ENCODE peak calls at places on chromosomes 1 and 21, in four cellular contexts. D is endothelial cell of umbilical vein, R is HCT116, Y is GM23338. E is an unnamed sample.

GRCh38 chr1:221394011-221394544 is 347.8 kb downstream of the DUSP10 start:
- DNase-seq in R (no peak), D (peak), Y (no peak), E (no peak)

GRCh38 chr1:207097871-207098324 is 6.1 kb upstream of the C4BPA start:
- DNase-seq in Y (no peak), D (no peak), R (no peak), E (no peak)

GRCh38 chr1:91700332-91700731 is 185.6 kb downstream of the TGFBR3 start:
- DNase-seq in Y (no peak), R (no peak), D (no peak), E (no peak)

GRCh38 chr1:88935522-88936222 is 44.3 kb upstream of the GTF2B start:
- DNase-seq in Y (peak), R (peak), D (peak), E (peak)

GRCh38 chr1:181353526-181353925 is 129.8 kb upstream of the CACNA1E start:
- DNase-seq in D (no peak), R (no peak), Y (no peak), E (no peak)

GRCh38 chr1:67590329-67590728 is 94.7 kb upstream of the GADD45A start:
- DNase-seq in R (no peak), D (peak), Y (no peak), E (no peak)

GRCh38 chr1:42962641-42963377 is 4.1 kb upstream of the SLC2A1 start:
- DNase-seq in R (no peak), D (no peak), Y (peak), E (no peak)

GRCh38 chr1:231603598-231604275 is 22.9 kb upstream of the DISC1 start:
- DNase-seq in R (peak), Y (peak), D (peak), E (peak)

GRCh38 chr1:46469846-46470245 is 19.8 kb upstream of the DMBX1 start:
- DNase-seq in D (no peak), R (no peak), Y (no peak), E (no peak)

GRCh38 chr1:38235705-38236104 is 189.1 kb upstream of the POU3F1 start:
- DNase-seq in D (no peak), R (no peak), Y (no peak), E (peak)

GRCh38 chr1:108327534-108328462 is 83.9 kb upstream of the NBPF4 start:
- DNase-seq in Y (peak), R (peak), D (no peak), E (peak)

GRCh38 chr1:15949453-15950245 is 26.3 kb downstream of the ZBTB17 start:
- DNase-seq in Y (peak), R (peak), D (peak), E (peak)

GRCh38 chr21:31604591-31605190 is 54.8 kb upstream of the SOD1 start:
- DNase-seq in Y (peak), R (peak), D (peak), E (peak)

GRCh38 chr21:35257413-35257812 is 208.3 kb upstream of the RUNX1 start:
- DNase-seq in R (peak), D (peak), Y (no peak), E (peak)

DNA sequence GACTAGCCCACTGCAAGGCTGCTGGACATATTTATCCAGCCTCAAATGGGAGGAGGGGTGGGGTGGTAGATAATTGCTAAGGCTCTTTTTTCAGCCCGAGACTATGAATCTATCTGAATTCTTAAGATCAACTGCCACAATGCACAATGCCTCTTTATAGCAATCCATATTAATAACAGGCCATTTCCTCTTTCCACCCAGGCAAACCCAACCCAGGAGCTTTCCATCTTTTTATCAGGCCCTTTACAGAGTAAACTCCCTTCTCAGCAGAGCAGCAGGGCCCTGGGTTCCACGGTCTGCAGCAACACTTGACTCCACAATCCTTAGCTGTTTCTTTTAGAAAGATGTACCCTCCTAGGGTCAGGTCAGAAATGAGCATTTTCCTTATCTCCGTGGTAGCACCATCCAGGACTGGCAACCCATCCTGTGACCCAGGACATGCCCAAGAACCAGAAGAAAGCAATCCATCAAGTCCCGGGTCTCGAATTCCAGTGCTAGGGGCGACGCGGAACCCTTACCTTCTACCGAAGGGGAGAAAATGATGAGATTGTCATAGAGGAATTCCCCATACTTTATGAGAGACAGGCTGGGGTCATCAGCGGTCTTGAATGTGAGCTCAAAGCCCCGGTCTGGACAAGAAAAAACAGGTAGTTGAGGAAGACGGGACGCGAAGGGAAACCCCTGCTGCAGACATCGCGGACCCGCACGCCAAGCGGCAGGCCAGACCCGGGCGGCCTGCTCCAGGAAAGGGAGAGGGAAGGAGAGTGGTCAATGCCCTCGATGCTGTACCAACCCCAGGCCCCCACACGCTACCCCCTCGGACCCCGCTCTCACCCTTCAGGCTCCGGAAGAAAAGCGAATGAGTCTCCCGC is 570 bp downstream of the DDOST start:
- DNase-seq in D (no peak), R (no peak), Y (no peak), E (no peak)
- H3K27ac ChIP-seq in D (peak), R (peak), Y (no peak), E (peak)

GRCh38 chr1:243596441-243597183 is 253.4 kb downstream of the AKT3 start:
- DNase-seq in Y (no peak), D (no peak), R (no peak), E (no peak)
- TF ChIP-seq EZH2 in Y (no peak), D (no peak), R (no peak), E (no peak)

GRCh38 chr1:155880856-155881255 is 21.5 kb downstream of the SYT11 start:
- DNase-seq in Y (no peak), R (no peak), D (no peak), E (no peak)

GRCh38 chr1:155880251-155880650 is 20.9 kb downstream of the SYT11 start:
- DNase-seq in R (no peak), D (no peak), Y (no peak), E (no peak)

GRCh38 chr1:155873860-155874259 is 14.5 kb downstream of the SYT11 start:
- DNase-seq in D (peak), R (no peak), Y (no peak), E (peak)

GRCh38 chr1:155882235-155882634 is 22.9 kb downstream of the SYT11 start:
- DNase-seq in D (no peak), Y (no peak), R (no peak), E (no peak)

GRCh38 chr1:155877945-155878344 is 18.6 kb downstream of the SYT11 start:
- DNase-seq in D (no peak), Y (no peak), R (no peak), E (no peak)
- TF ChIP-seq CTCF in D (no peak), Y (no peak), R (no peak), E (no peak)

GRCh38 chr1:8848663-8849386 is 29.7 kb downstream of the ENO1 start:
- DNase-seq in D (peak), R (peak), Y (peak), E (peak)
- H3K27ac ChIP-seq in D (no peak), R (no peak), Y (no peak), E (no peak)

GRCh38 chr1:81799939-81800740 is 594 bp upstream of the ADGRL2 start:
- DNase-seq in Y (peak), R (no peak), D (peak), E (peak)
- TF ChIP-seq EZH2 in Y (no peak), R (no peak), D (no peak), E (no peak)

GRCh38 chr1:225746361-225747179 is 31.1 kb upstream of the SRP9 start:
- DNase-seq in D (peak), Y (peak), R (peak), E (peak)
- TF ChIP-seq CTCF in D (no peak), Y (peak), R (no peak), E (peak)

GRCh38 chr1:110163591-110163990 is 13.3 kb downstream of the SLC6A17 start:
- DNase-seq in Y (peak), D (no peak), R (no peak), E (no peak)

GRCh38 chr1:110160701-110161100 is 10.4 kb downstream of the SLC6A17 start:
- DNase-seq in R (no peak), D (no peak), Y (no peak), E (no peak)

GRCh38 chr1:110159160-110159559 is 8.9 kb downstream of the SLC6A17 start:
- DNase-seq in Y (no peak), R (no peak), D (no peak), E (no peak)

GRCh38 chr1:110161822-110162221 is 11.5 kb downstream of the SLC6A17 start:
- DNase-seq in D (no peak), Y (no peak), R (no peak), E (no peak)

GRCh38 chr1:110161165-110161564 is 10.9 kb downstream of the SLC6A17 start:
- DNase-seq in R (no peak), Y (no peak), D (no peak), E (no peak)
- H3K27ac ChIP-seq in R (no peak), Y (no peak), D (no peak), E (no peak)

DNA sequence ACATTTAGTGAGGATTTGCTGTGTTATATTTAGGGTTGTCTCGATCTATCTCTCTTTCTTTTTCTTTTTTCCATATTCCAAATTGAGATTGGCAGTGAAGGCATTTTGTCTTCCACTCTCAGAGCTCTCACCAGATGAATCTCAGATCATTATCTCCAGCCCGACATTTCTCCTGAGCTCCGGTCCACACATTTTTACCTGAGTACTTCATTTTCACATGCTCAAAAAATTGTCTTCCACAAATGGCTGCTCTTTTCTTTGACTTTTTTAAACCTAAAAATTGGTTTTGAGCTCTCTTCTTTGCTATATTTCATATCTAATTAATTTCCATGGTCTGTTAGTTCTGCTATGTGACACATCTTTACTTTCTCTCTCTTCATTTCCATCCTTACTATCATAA is 56.9 kb upstream of the ASB17 start:
- DNase-seq in D (no peak), R (no peak), Y (no peak), E (no peak)
- TF ChIP-seq EZH2 in D (no peak), R (peak), Y (no peak), E (peak)